ENCODE peak calls at places on chromosomes 13 and 19, in eight cellular contexts. S is stimulated activated naive B cell treated with anti-CD40 and anti-IgM and Interleukin-4, amounts not matched to agents 10 μg/mL and 1 μg/mL and 100 μg/mL, for 72 hours; F is D341Med; T is NCI-H1092 treated with DMSO at 0.1 percent for 48 hours; N is neural progenitor cell; O is ecto neural progenitor cell; P is sigmoid colon; Q is GM23248. U is an unnamed sample.

GRCh38 chr13:35599385-35599784 is 122.9 kb upstream of the MAB21L1 start:
- DNase-seq in S (no peak), F (no peak), T (no peak), N (peak; percentile 6), O (no peak), P (no peak), Q (peak; percentile 1), U (no peak)

GRCh38 chr13:25865391-25865790 is 186.4 kb downstream of the SHISA2 start:
- DNase-seq in S (no peak), F (no peak), T (no peak), N (no peak), O (no peak), P (no peak), Q (no peak), U (no peak)

GRCh38 chr19:55703790-55704215 is 28.8 kb downstream of the EPN1 start:
- DNase-seq in S (no peak), F (peak; percentile 95), T (no peak), N (peak; percentile 15), O (peak; percentile 60), P (no peak), Q (peak; percentile 66), U (no peak)

GRCh38 chr19:54464624-54465266 is 1.2 kb upstream of the LENG9 start:
- DNase-seq in S (peak; percentile 89), F (peak; percentile 93), T (peak; percentile 2), N (peak; percentile 97), O (peak; percentile 94), P (peak; percentile 93), Q (peak; percentile 94), U (peak; percentile 92)

GRCh38 chr13:111566567-111566966 is 246.1 kb downstream of the TEX29 start:
- DNase-seq in S (no peak), F (no peak), T (no peak), N (no peak), O (no peak), P (no peak), Q (no peak), U (no peak)

GRCh38 chr13:99640260-99640659 is 139.0 kb downstream of the TM9SF2 start:
- DNase-seq in S (no peak), F (no peak), T (no peak), N (no peak), O (no peak), P (no peak), Q (no peak), U (no peak)

GRCh38 chr19:49565261-49565660 is 15.1 kb downstream of the NOSIP start:
- DNase-seq in S (no peak), F (no peak), T (no peak), N (no peak), O (no peak), P (peak; percentile 82), Q (no peak), U (no peak)

GRCh38 chr13:41344358-41344757 is 33.3 kb downstream of the NAA16 start:
- DNase-seq in S (no peak), F (no peak), T (no peak), N (no peak), O (no peak), P (no peak), Q (no peak), U (no peak)

GRCh38 chr13:111211789-111212516 is 96.8 kb downstream of the ARHGEF7 start:
- DNase-seq in S (no peak), F (no peak), T (no peak), N (peak; percentile 70), O (no peak), P (no peak), Q (no peak), U (no peak)

GRCh38 chr13:50222569-50223332 is 207.5 kb downstream of the KCNRG start:
- DNase-seq in S (no peak), F (no peak), T (peak; percentile 93), N (no peak), O (no peak), P (peak; percentile 87), Q (peak; percentile 88), U (no peak)

GRCh38 chr19:11405846-11406643 is 13.1 kb downstream of the RGL3 start:
- DNase-seq in S (peak; percentile 21), F (peak; percentile 74), T (no peak), N (peak; percentile 46), O (peak; percentile 52), P (no peak), Q (no peak), U (no peak)

GRCh38 chr19:37078717-37079032 is 442 bp downstream of the ZNF420 start:
- DNase-seq in S (no peak), F (no peak), T (no peak), N (no peak), O (no peak), P (no peak), Q (peak; percentile 16), U (no peak)

GRCh38 chr19:18290250-18291018 is 9.0 kb upstream of the JUND start:
- DNase-seq in S (peak; percentile 98), F (no peak), T (no peak), N (no peak), O (no peak), P (no peak), Q (peak; percentile 39), U (no peak)

U was measured in NCI-H748 treated with DMSO at 0.1 percent for 48 hours.